ENCODE peak calls at places on chromosomes 7 and 10, in seven cellular contexts. Q is neuronal stem cell, E is IMR-90, H is H1, V is mesendoderm, X is mesenchymal stem cell, P is trophoblast cell. S is an unnamed sample.

GRCh38 chr7:35430547-35431153 is 176.8 kb upstream of the TBX20 start:
- DNase-seq in Q (no peak), X (no peak), H (no peak), E (no peak), V (peak), P (peak), S (peak)

GRCh38 chr10:790821-791551 is 101.5 kb upstream of the DIP2C start:
- DNase-seq in X (no peak), V (no peak), P (no peak), E (no peak), H (no peak), Q (no peak), S (no peak)

GRCh38 chr7:67847063-67847798 is 850.6 kb downstream of the TYW1 start:
- DNase-seq in P (no peak), Q (no peak), V (no peak), E (no peak), H (no peak), X (no peak), S (no peak)

GRCh38 chr10:52954407-52954806 is 181.8 kb upstream of the MBL2 start:
- DNase-seq in V (no peak), X (no peak), H (no peak), E (no peak), P (no peak), Q (no peak), S (no peak)

GRCh38 chr10:24375510-24375909 is 166.6 kb downstream of the KIAA1217 start:
- DNase-seq in P (no peak), H (no peak), Q (no peak), V (no peak), E (no peak), X (no peak), S (no peak)

GRCh38 chr10:105328441-105328840 is 687.4 kb downstream of the SORCS3 start:
- DNase-seq in V (no peak), P (no peak), E (no peak), Q (no peak), X (no peak), H (no peak), S (no peak)

GRCh38 chr10:64173826-64174225 is 652.6 kb downstream of the REEP3 start:
- DNase-seq in P (no peak), Q (no peak), H (no peak), X (no peak), V (no peak), E (no peak), S (no peak)

GRCh38 chr10:87878664-87879459 is 15.4 kb downstream of the PTEN start:
- DNase-seq in E (no peak), X (no peak), Q (no peak), V (peak), H (no peak), P (no peak), S (no peak)

GRCh38 chr7:45124351-45124750 is 12.9 kb upstream of the TBRG4 start:
- DNase-seq in V (no peak), P (no peak), X (no peak), Q (no peak), H (no peak), E (no peak), S (no peak)

GRCh38 chr7:4712371-4713182 is 30.5 kb downstream of the FOXK1 start:
- DNase-seq in X (peak), Q (no peak), P (no peak), V (no peak), E (peak), H (no peak), S (no peak)

GRCh38 chr10:71294091-71294561 is 24.9 kb upstream of the SLC29A3 start:
- DNase-seq in V (no peak), X (no peak), Q (no peak), H (no peak), E (no peak), P (peak), S (no peak)

GRCh38 chr10:16787361-16787791 is 29.8 kb downstream of the RSU1 start:
- DNase-seq in P (no peak), H (no peak), E (no peak), Q (no peak), X (no peak), V (no peak), S (no peak)

GRCh38 chr10:12097791-12098190 is 29.0 kb downstream of the DHTKD1 start:
- DNase-seq in X (no peak), E (peak), P (no peak), V (no peak), H (no peak), Q (no peak), S (no peak)

GRCh38 chr10:15329437-15329836 is 41.7 kb downstream of the FAM171A1 start:
- DNase-seq in V (no peak), H (no peak), E (no peak), P (no peak), Q (no peak), X (no peak), S (no peak)

GRCh38 chr10:61752111-61753011 is 89.6 kb downstream of the CABCOCO1 start:
- DNase-seq in H (no peak), E (peak), P (no peak), X (peak), V (no peak), Q (no peak), S (no peak)
- H3K27ac ChIP-seq in H (no peak), E (peak), P (no peak), X (peak), V (no peak), Q (no peak), S (no peak)

GRCh38 chr7:155820788-155821187 is 8.5 kb upstream of the SHH start:
- DNase-seq in V (no peak), Q (no peak), E (no peak), P (no peak), X (no peak), H (no peak), S (no peak)

GRCh38 chr7:155824195-155824915 is 12.1 kb upstream of the SHH start:
- DNase-seq in X (no peak), H (no peak), P (no peak), E (peak), V (no peak), Q (no peak), S (no peak)

GRCh38 chr7:155829796-155830470 is 17.7 kb upstream of the SHH start:
- DNase-seq in E (no peak), P (no peak), X (no peak), Q (no peak), H (no peak), V (no peak), S (no peak)

GRCh38 chr7:155821851-155822250 is 9.6 kb upstream of the SHH start:
- DNase-seq in H (no peak), Q (no peak), V (no peak), P (no peak), E (no peak), X (no peak), S (no peak)

DNA sequence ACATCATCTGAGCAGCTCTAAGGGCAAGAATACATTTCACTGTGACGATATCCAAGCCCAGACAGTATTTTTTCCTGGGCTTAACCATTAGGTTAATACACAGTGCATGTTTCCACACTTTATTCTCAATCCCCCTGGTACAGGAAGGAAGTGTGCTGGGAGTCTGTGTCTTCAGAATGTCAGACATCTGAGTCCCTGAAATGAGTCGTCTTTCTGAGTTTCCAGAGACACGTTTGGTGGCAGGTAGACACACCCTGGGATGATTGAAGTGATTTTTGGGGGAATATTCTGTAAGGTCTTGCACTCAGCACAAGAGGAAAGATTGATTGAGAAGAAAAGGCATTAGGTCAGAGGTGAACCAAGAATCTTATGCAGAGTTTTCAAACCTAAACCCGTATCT is 13.1 kb upstream of the SHH start:
- DNase-seq in Q (no peak), X (no peak), H (no peak), E (no peak), V (no peak), P (no peak), S (no peak)
- H2BK120ac ChIP-seq in Q (no peak), X (no peak), H (no peak), E (no peak), V (no peak), P (no peak), S (no peak)

GRCh38 chr10:129483427-129484010 is 16.5 kb downstream of the MGMT start:
- DNase-seq in P (no peak), X (no peak), Q (no peak), V (peak), H (no peak), E (no peak), S (no peak)

GRCh38 chr10:129476431-129476830 is 9.4 kb downstream of the MGMT start:
- DNase-seq in H (no peak), Q (no peak), P (no peak), X (no peak), E (no peak), V (no peak), S (no peak)

GRCh38 chr10:129477051-129477450 is 10.0 kb downstream of the MGMT start:
- DNase-seq in E (no peak), X (no peak), V (no peak), Q (no peak), P (no peak), H (no peak), S (no peak)

GRCh38 chr10:129486805-129487204 is 19.8 kb downstream of the MGMT start:
- DNase-seq in E (no peak), H (no peak), P (no peak), X (no peak), V (no peak), Q (no peak), S (no peak)

DNA sequence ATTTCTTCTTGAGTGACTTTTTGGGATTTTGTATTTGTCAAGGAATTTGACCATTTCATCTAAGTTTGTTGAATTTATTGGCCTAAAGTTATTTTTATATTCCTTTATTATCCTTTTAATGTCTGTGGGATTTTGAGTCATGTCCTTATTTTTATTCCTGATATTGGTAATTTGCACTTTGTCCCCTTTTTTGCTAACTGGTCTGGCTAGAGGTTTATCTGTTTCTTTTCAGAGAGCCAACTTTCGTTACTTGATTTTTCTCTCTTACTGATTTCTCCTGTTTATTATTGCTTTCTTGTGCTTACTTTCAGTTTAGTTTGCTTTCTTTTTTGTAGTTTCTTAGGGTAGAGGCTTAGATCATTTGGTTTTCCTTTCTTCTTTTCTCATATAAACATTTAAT is 14.6 kb downstream of the MGMT start:
- DNase-seq in E (no peak), H (no peak), V (no peak), X (no peak), P (no peak), Q (no peak), S (no peak)
- H3K27ac ChIP-seq in E (no peak), H (no peak), V (no peak), X (no peak), P (no peak), Q (no peak), S (no peak)

GRCh38 chr10:119116326-119116951 is 12.5 kb downstream of the DENND10 start:
- DNase-seq in Q (no peak), P (no peak), E (no peak), X (peak), V (no peak), H (no peak), S (no peak)
- H2BK120ac ChIP-seq in Q (no peak), P (no peak), E (no peak), X (no peak), V (no peak), H (no peak), S (no peak)

GRCh38 chr7:2008936-2009540 is 223.7 kb downstream of the MAD1L1 start:
- DNase-seq in P (no peak), X (no peak), H (no peak), E (no peak), Q (no peak), V (no peak), S (no peak)
- H3K27ac ChIP-seq in P (no peak), X (no peak), H (no peak), E (no peak), Q (no peak), V (no peak), S (no peak)

GRCh38 chr7:42093361-42093905 is 143.6 kb downstream of the GLI3 start:
- DNase-seq in E (no peak), V (no peak), X (no peak), Q (no peak), P (no peak), H (no peak), S (no peak)
- H2BK120ac ChIP-seq in E (no peak), V (no peak), X (no peak), Q (no peak), P (no peak), H (no peak), S (no peak)

GRCh38 chr7:159015894-159016410 is 128.7 kb downstream of the VIPR2 start:
- DNase-seq in V (no peak), E (no peak), H (no peak), Q (no peak), P (no peak), X (no peak), S (no peak)
- H3K27ac ChIP-seq in V (no peak), E (peak), H (no peak), Q (no peak), P (no peak), X (peak), S (no peak)